ENCODE peak calls at places on chromosomes 1 and 21, in seven cellular contexts. R, M, V, P, G, A and F are unnamed samples.

GRCh38 chr1:67880056-67880601 is 46.9 kb upstream of the GNG12 start:
- DNase-seq in R (no peak), M (no peak), V (no peak), P (no peak), G (no peak), A (no peak), F (no peak)

GRCh38 chr1:19620786-19621185 is 23.3 kb upstream of the NBL1 start:
- DNase-seq in R (no peak), M (no peak), V (no peak), P (no peak), G (no peak), A (no peak), F (no peak)

GRCh38 chr1:197029749-197030148 is 37.3 kb downstream of the F13B start:
- DNase-seq in R (no peak), M (no peak), V (no peak), P (no peak), G (no peak), A (no peak), F (no peak)

GRCh38 chr1:93652335-93652949 is 29.2 kb downstream of the BCAR3 start:
- DNase-seq in R (no peak), M (no peak), V (no peak), P (no peak), G (no peak), A (no peak), F (no peak)

GRCh38 chr1:36139521-36139920 is 9.8 kb downstream of the TRAPPC3 start:
- DNase-seq in R (no peak), M (no peak), V (no peak), P (no peak), G (no peak), A (no peak), F (no peak)

GRCh38 chr1:234585333-234586055 is 24.5 kb downstream of the IRF2BP2 start:
- DNase-seq in R (peak; percentile 71), M (no peak), V (no peak), P (no peak), G (no peak), A (peak; percentile 30), F (no peak)

GRCh38 chr21:41153443-41153842 is 14.5 kb upstream of the BACE2 start:
- DNase-seq in R (no peak), M (no peak), V (no peak), P (no peak), G (no peak), A (no peak), F (no peak)

GRCh38 chr1:213899413-213899812 is 88.4 kb upstream of the PROX1 start:
- DNase-seq in R (no peak), M (no peak), V (no peak), P (no peak), G (no peak), A (no peak), F (no peak)

GRCh38 chr1:45892068-45892785 is 88.8 kb downstream of the MAST2 start:
- DNase-seq in R (no peak), M (peak; percentile 40), V (no peak), P (peak; percentile 53), G (no peak), A (no peak), F (no peak)

GRCh38 chr1:8024329-8024728 is 1.8 kb downstream of the ERRFI1 start:
- DNase-seq in R (no peak), M (no peak), V (no peak), P (no peak), G (no peak), A (no peak), F (no peak)

GRCh38 chr21:46158666-46159300 is 3.4 kb upstream of the FTCD start:
- DNase-seq in R (peak; percentile 62), M (peak; percentile 3), V (no peak), P (no peak), G (no peak), A (no peak), F (no peak)

GRCh38 chr1:14725641-14726213 is 127.2 kb downstream of the KAZN start:
- DNase-seq in R (no peak), M (no peak), V (no peak), P (no peak), G (no peak), A (no peak), F (no peak)

DNA sequence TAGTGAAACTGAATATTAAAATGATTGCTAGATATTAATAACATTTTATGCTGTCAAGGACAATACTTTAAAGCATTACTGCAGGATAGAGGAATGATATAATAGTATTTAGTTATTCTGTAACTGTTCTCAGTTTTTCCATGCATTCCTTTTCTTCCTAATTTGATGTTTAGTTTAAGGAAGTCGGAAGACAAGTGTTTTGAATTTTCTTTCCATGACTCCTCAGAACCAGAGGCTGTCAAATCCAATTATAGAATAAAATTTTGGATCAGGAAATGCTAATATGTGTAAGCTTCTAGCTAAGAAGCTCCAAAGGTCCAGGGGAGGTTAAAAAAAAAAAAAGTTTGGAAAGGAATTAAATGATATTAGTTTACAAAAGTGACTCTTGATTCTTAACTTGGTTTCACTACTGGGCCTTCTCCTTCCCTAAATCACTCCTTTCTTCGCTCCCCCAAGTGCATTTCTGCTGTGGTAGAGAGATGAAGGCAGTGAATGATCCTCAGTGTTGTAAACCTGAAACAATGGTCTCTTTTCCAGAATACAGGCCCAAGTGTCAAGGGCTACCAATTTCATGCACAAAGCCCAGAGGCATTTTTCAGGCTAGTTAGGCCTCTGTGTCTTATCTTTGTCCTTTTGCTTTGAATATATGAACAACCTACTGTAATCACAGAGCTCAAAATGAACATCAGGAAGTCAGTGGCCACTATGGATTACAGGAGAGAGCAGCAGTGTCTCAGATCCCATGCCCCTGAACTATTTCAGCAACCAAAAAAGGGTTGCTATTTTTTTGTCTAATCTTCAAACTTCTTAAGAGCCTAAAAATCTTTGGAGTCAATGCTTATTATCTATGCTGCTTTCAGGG is 6.2 kb downstream of the ADSS2 start:
- DNase-seq in R (no peak), M (no peak), V (no peak), P (no peak), G (no peak), A (no peak), F (no peak)
- H3K4me1 ChIP-seq in R (peaks cover 51% of the 10 kb centered on the region), M (peaks cover 11% of the 10 kb centered on the region), V (peaks cover 29% of the 10 kb centered on the region), P (peaks cover 16% of the 10 kb centered on the region), G (peaks cover 14% of the 10 kb centered on the region), A (peaks cover 34% of the 10 kb centered on the region), F (peaks cover 30% of the 10 kb centered on the region)

GRCh38 chr1:22351757-22352080 is 99.9 kb upstream of the ZBTB40 start:
- DNase-seq in R (no peak), M (no peak), V (no peak), P (no peak), G (no peak), A (no peak), F (no peak)
- H3K4me1 ChIP-seq in R (peaks cover 21% of the 10 kb centered on the region), M (no peaks in the 10 kb centered on the region), V (no peaks in the 10 kb centered on the region), P (peaks cover 4% of the 10 kb centered on the region), G (no peaks in the 10 kb centered on the region), A (no peaks in the 10 kb centered on the region), F (no peaks in the 10 kb centered on the region)

GRCh38 chr21:37005548-37006242 is 807 bp upstream of the RIPPLY3 start:
- DNase-seq in R (no peak), M (no peak), V (no peak), P (no peak), G (no peak), A (no peak), F (no peak)
- H3K4me1 ChIP-seq in R (peaks cover 8% of the 10 kb centered on the region), M (peaks cover 4% of the 10 kb centered on the region), V (peaks cover 13% of the 10 kb centered on the region), P (no peaks in the 10 kb centered on the region), G (no peaks in the 10 kb centered on the region), A (peaks cover 17% of the 10 kb centered on the region), F (peaks cover 21% of the 10 kb centered on the region)

DNA sequence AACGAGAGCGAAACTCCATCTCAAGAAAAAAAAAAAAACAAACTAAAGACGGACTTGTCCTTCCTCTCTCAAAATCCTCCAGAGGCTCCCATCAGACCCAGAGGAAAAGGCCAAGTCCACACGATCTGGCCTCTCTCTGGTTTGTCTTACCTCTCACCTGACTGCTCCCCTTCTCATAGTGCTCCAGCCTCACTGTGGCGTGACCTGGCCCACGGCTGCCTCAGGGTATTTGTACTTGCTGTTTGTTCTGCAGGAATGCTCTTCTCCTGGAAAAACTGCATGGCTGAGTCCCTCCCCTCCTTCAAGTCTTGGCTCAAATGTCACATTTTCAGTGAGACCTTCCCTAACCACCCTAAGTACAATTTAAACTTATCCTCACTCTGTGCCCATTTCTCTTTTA is 8.0 kb upstream of the BRWD1 start:
- DNase-seq in R (no peak), M (no peak), V (no peak), P (no peak), G (no peak), A (no peak), F (no peak)
- H3K4me1 ChIP-seq in R (no peaks in the 10 kb centered on the region), M (peaks cover 3% of the 10 kb centered on the region), V (no peaks in the 10 kb centered on the region), P (no peaks in the 10 kb centered on the region), G (no peaks in the 10 kb centered on the region), A (no peaks in the 10 kb centered on the region), F (no peaks in the 10 kb centered on the region)

GRCh38 chr1:76291186-76291585 is 216.6 kb downstream of the ST6GALNAC3 start:
- DNase-seq in R (no peak), M (no peak), V (no peak), P (no peak), G (no peak), A (no peak), F (peak; percentile 46)
- H3K4me1 ChIP-seq in R (no peaks in the 10 kb centered on the region), M (no peaks in the 10 kb centered on the region), V (no peaks in the 10 kb centered on the region), P (no peaks in the 10 kb centered on the region), G (no peaks in the 10 kb centered on the region), A (no peaks in the 10 kb centered on the region), F (no peaks in the 10 kb centered on the region)

DNA sequence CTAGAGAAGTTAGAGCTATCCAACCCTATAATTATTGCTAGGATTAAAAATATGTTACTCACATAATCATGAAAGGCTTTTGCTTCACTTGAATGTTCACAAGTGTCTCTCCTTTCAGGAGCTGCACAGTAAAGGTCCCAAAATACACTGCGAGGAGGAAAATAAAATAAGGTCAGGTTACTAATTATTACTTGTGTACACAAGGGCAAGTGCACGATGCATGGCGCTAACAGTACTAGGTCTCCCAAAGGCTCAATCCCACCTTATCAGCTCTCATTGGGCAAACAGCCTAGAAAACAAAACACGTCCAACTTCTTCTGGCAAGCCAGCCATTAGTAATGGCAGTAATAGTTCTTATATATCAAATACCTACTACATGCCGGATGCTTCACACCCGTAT is 4.4 kb downstream of the SSBP3 start:
- DNase-seq in R (no peak), M (no peak), V (no peak), P (no peak), G (no peak), A (no peak), F (no peak)
- H3K4me1 ChIP-seq in R (peaks cover 73% of the 10 kb centered on the region), M (peaks cover 9% of the 10 kb centered on the region), V (peaks cover 20% of the 10 kb centered on the region), P (peaks cover 4% of the 10 kb centered on the region), G (no peaks in the 10 kb centered on the region), A (peaks cover 23% of the 10 kb centered on the region), F (peaks cover 39% of the 10 kb centered on the region)

GRCh38 chr1:16248007-16248436 is 11.0 kb upstream of the CPLANE2 start:
- DNase-seq in R (no peak), M (no peak), V (no peak), P (no peak), G (no peak), A (no peak), F (no peak)
- H3K4me1 ChIP-seq in R (peaks cover 57% of the 10 kb centered on the region), M (peaks cover 29% of the 10 kb centered on the region), V (peaks cover 59% of the 10 kb centered on the region), P (peaks cover 25% of the 10 kb centered on the region), G (peaks cover 9% of the 10 kb centered on the region), A (peaks cover 24% of the 10 kb centered on the region), F (peaks cover 39% of the 10 kb centered on the region)